ENCODE peak calls at places on chromosomes 2 and 18, in eight cellular contexts. N, T, O, S, I, P, U and X are unnamed samples.

GRCh38 chr2:48508461-48509124 is 21.4 kb upstream of the STON1 start:
- DNase-seq in N (no peak), T (no peak), O (no peak), S (peak; percentile 75), I (no peak), P (no peak), U (no peak), X (peak; percentile 71)

GRCh38 chr2:228771306-228771705 is 499.8 kb downstream of the PID1 start:
- DNase-seq in N (no peak), T (no peak), O (no peak), S (no peak), I (no peak), P (no peak), U (no peak), X (no peak)

GRCh38 chr18:69897397-69898108 is 50.1 kb downstream of the CD226 start:
- DNase-seq in N (no peak), T (no peak), O (peak; percentile 62), S (no peak), I (no peak), P (no peak), U (no peak), X (no peak)

GRCh38 chr18:67694787-67695186 is 178.3 kb upstream of the DSEL start:
- DNase-seq in N (no peak), T (no peak), O (no peak), S (peak; percentile 36), I (no peak), P (no peak), U (no peak), X (no peak)

GRCh38 chr2:227818569-227819397 is 5.1 kb downstream of the CCL20 start:
- DNase-seq in N (no peak), T (no peak), O (peak; percentile 25), S (no peak), I (peak; percentile 43), P (no peak), U (no peak), X (no peak)

GRCh38 chr2:150046211-150046610 is 441.3 kb downstream of the RND3 start:
- DNase-seq in N (no peak), T (no peak), O (no peak), S (peak; percentile 52), I (no peak), P (no peak), U (no peak), X (no peak)

GRCh38 chr18:40347261-40347660 is 1607.8 kb upstream of the PIK3C3 start:
- DNase-seq in N (no peak), T (no peak), O (no peak), S (no peak), I (no peak), P (no peak), U (no peak), X (no peak)

GRCh38 chr2:200748779-200749178 is 62.9 kb upstream of the BZW1 start:
- DNase-seq in N (no peak), T (no peak), O (no peak), S (no peak), I (no peak), P (no peak), U (no peak), X (no peak)

GRCh38 chr18:6001867-6002266 is 106.5 kb upstream of the TMEM200C start:
- DNase-seq in N (no peak), T (no peak), O (no peak), S (peak; percentile 62), I (no peak), P (no peak), U (no peak), X (no peak)

GRCh38 chr2:207156045-207156444 is 9.7 kb downstream of the KLF7 start:
- DNase-seq in N (no peak), T (no peak), O (peak; percentile 47), S (no peak), I (no peak), P (no peak), U (no peak), X (no peak)

GRCh38 chr2:27489118-27489497 is 435 bp downstream of the IFT172 start:
- DNase-seq in N (no peak), T (peak; percentile 21), O (no peak), S (peak; percentile 21), I (no peak), P (no peak), U (no peak), X (no peak)

GRCh38 chr18:3305354-3305762 is 43.4 kb downstream of the MYL12B start:
- DNase-seq in N (peak; percentile 55), T (no peak), O (peak; percentile 72), S (peak; percentile 100), I (peak; percentile 82), P (peak; percentile 96), U (no peak), X (no peak)

GRCh38 chr2:173590278-173590811 is 235.7 kb downstream of the CDCA7 start:
- DNase-seq in N (no peak), T (no peak), O (no peak), S (peak; percentile 98), I (peak; percentile 73), P (peak; percentile 94), U (no peak), X (peak; percentile 80)

GRCh38 chr2:20933692-20934091 is 110.2 kb downstream of the APOB start:
- DNase-seq in N (no peak), T (no peak), O (no peak), S (no peak), I (no peak), P (no peak), U (no peak), X (no peak)

GRCh38 chr2:190927257-190927656 is 46.6 kb downstream of the GLS start:
- DNase-seq in N (no peak), T (no peak), O (no peak), S (peak; percentile 69), I (no peak), P (no peak), U (no peak), X (no peak)

GRCh38 chr2:236871500-236872001 is 214.1 kb upstream of the COPS8 start:
- DNase-seq in N (peak; percentile 56), T (no peak), O (no peak), S (peak; percentile 91), I (peak; percentile 54), P (peak; percentile 98), U (no peak), X (peak; percentile 95)

GRCh38 chr2:144519934-144520717 is at the start of gene ZEB2:
- DNase-seq in N (peak; percentile 71), T (peak; percentile 58), O (peak; percentile 58), S (peak; percentile 84), I (peak; percentile 49), P (peak; percentile 91), U (peak; percentile 83), X (no peak)

GRCh38 chr2:238240761-238241711 is 1.2 kb upstream of the HES6 start:
- DNase-seq in N (no peak), T (peak; percentile 33), O (peak; percentile 37), S (no peak), I (peak; percentile 53), P (no peak), U (peak; percentile 88), X (no peak)

GRCh38 chr2:64656379-64656778 is 2.7 kb upstream of the SERTAD2 start:
- DNase-seq in N (no peak), T (no peak), O (no peak), S (no peak), I (no peak), P (no peak), U (no peak), X (no peak)

GRCh38 chr2:156042895-156043294 is 289.6 kb downstream of the NR4A2 start:
- DNase-seq in N (no peak), T (no peak), O (no peak), S (no peak), I (no peak), P (no peak), U (no peak), X (no peak)